ENCODE peak calls at places on chromosomes 11 and 22, in seven cellular contexts. One of them, this sample, is unnamed.

GRCh38 chr11:1921576-1922141 is 2.2 kb downstream of the TNNT3 start:
- DNase-seq in left ventricle myocardium inferior: no peak
- DNase-seq in HTR-8/SVneo: no peak
- DNase-seq in H4: no peak
- DNase-seq in lower lobe of right lung: no peak
- DNase-seq in AG09319: no peak
- DNase-seq in GM12865: no peak
- DNase-seq in this sample: no peak

GRCh38 chr22:43433904-43434600 is 22.2 kb downstream of the MPPED1 start:
- DNase-seq in GM12865: no peak
- DNase-seq in H4: no peak
- DNase-seq in HTR-8/SVneo: no peak
- DNase-seq in AG09319: no peak
- DNase-seq in lower lobe of right lung: no peak
- DNase-seq in left ventricle myocardium inferior: no peak
- DNase-seq in this sample: no peak

GRCh38 chr22:49954354-49954753 is 6.2 kb upstream of the PIM3 start:
- DNase-seq in left ventricle myocardium inferior: peak
- DNase-seq in H4: no peak
- DNase-seq in AG09319: no peak
- DNase-seq in lower lobe of right lung: peak
- DNase-seq in HTR-8/SVneo: no peak
- DNase-seq in GM12865: no peak
- DNase-seq in this sample: no peak

GRCh38 chr11:15945726-15946125 is 410.6 kb downstream of the SOX6 start:
- DNase-seq in H4: no peak
- DNase-seq in lower lobe of right lung: no peak
- DNase-seq in HTR-8/SVneo: no peak
- DNase-seq in AG09319: no peak
- DNase-seq in left ventricle myocardium inferior: no peak
- DNase-seq in GM12865: no peak
- DNase-seq in this sample: no peak

GRCh38 chr11:17604201-17604912 is 57.3 kb downstream of the OTOG start:
- DNase-seq in GM12865: no peak
- DNase-seq in AG09319: no peak
- DNase-seq in left ventricle myocardium inferior: no peak
- DNase-seq in HTR-8/SVneo: no peak
- DNase-seq in lower lobe of right lung: no peak
- DNase-seq in H4: no peak
- DNase-seq in this sample: no peak

GRCh38 chr11:59189986-59190385 is 18.1 kb downstream of the DTX4 start:
- DNase-seq in AG09319: no peak
- DNase-seq in GM12865: no peak
- DNase-seq in lower lobe of right lung: no peak
- DNase-seq in left ventricle myocardium inferior: no peak
- DNase-seq in H4: no peak
- DNase-seq in HTR-8/SVneo: no peak
- DNase-seq in this sample: no peak

GRCh38 chr11:76313913-76314740 is 66.8 kb downstream of the THAP12 start:
- DNase-seq in lower lobe of right lung: peak
- DNase-seq in H4: peak
- DNase-seq in GM12865: no peak
- DNase-seq in AG09319: no peak
- DNase-seq in HTR-8/SVneo: no peak
- DNase-seq in left ventricle myocardium inferior: no peak
- DNase-seq in this sample: no peak

GRCh38 chr22:20388200-20388599 is 5.8 kb upstream of the ZNF74 start:
- DNase-seq in HTR-8/SVneo: no peak
- DNase-seq in AG09319: no peak
- DNase-seq in H4: no peak
- DNase-seq in GM12865: no peak
- DNase-seq in left ventricle myocardium inferior: no peak
- DNase-seq in lower lobe of right lung: no peak
- DNase-seq in this sample: no peak

GRCh38 chr11:67261942-67262681 is 4.2 kb upstream of the GRK2 start:
- DNase-seq in AG09319: no peak
- DNase-seq in HTR-8/SVneo: no peak
- DNase-seq in H4: no peak
- DNase-seq in lower lobe of right lung: no peak
- DNase-seq in left ventricle myocardium inferior: no peak
- DNase-seq in GM12865: no peak
- DNase-seq in this sample: no peak

GRCh38 chr11:66728760-66729385 is at the start of gene SPTBN2:
- DNase-seq in AG09319: no peak
- DNase-seq in H4: no peak
- DNase-seq in HTR-8/SVneo: no peak
- DNase-seq in left ventricle myocardium inferior: no peak
- DNase-seq in GM12865: no peak
- DNase-seq in lower lobe of right lung: no peak
- DNase-seq in this sample: no peak

GRCh38 chr11:12979928-12980689 is 29.0 kb upstream of the RASSF10 start:
- DNase-seq in H4: no peak
- DNase-seq in GM12865: no peak
- DNase-seq in lower lobe of right lung: no peak
- DNase-seq in left ventricle myocardium inferior: no peak
- DNase-seq in AG09319: no peak
- DNase-seq in HTR-8/SVneo: no peak
- DNase-seq in this sample: no peak

GRCh38 chr11:19936461-19936860 is 223.8 kb downstream of the DBX1 start:
- DNase-seq in H4: no peak
- DNase-seq in GM12865: no peak
- DNase-seq in HTR-8/SVneo: no peak
- DNase-seq in left ventricle myocardium inferior: no peak
- DNase-seq in AG09319: no peak
- DNase-seq in lower lobe of right lung: no peak
- DNase-seq in this sample: no peak

GRCh38 chr11:118051611-118052461 is 25.0 kb upstream of the TMPRSS4 start:
- DNase-seq in AG09319: no peak
- DNase-seq in H4: no peak
- DNase-seq in HTR-8/SVneo: no peak
- DNase-seq in left ventricle myocardium inferior: no peak
- DNase-seq in GM12865: peak
- DNase-seq in lower lobe of right lung: no peak
- DNase-seq in this sample: no peak

GRCh38 chr22:36447634-36448033 is 33.8 kb downstream of the TXN2 start:
- DNase-seq in HTR-8/SVneo: no peak
- DNase-seq in lower lobe of right lung: no peak
- DNase-seq in left ventricle myocardium inferior: no peak
- DNase-seq in GM12865: no peak
- DNase-seq in AG09319: no peak
- DNase-seq in H4: no peak
- DNase-seq in this sample: no peak

GRCh38 chr11:122617926-122618325 is 37.6 kb upstream of the UBASH3B start:
- DNase-seq in lower lobe of right lung: no peak
- DNase-seq in HTR-8/SVneo: no peak
- DNase-seq in GM12865: no peak
- DNase-seq in AG09319: no peak
- DNase-seq in H4: no peak
- DNase-seq in left ventricle myocardium inferior: no peak
- DNase-seq in this sample: no peak

This sample was measured in caudate nucleus.